ENCODE peak calls at places on chromosome 13, in four cellular contexts. One of them, this sample, is unnamed.

GRCh38 chr13:99275093-99275469 is 16.9 kb upstream of the GPR18 start:
- DNase-seq in AG10803: peak; percentile 80
- DNase-seq in iPS-NIHi11: no peak
- DNase-seq in RWPE1: no peak
- DNase-seq in this sample: no peak

GRCh38 chr13:29753593-29754485 is 96.6 kb downstream of the UBL3 start:
- DNase-seq in AG10803: peak; percentile 49
- DNase-seq in iPS-NIHi11: no peak
- DNase-seq in RWPE1: no peak
- DNase-seq in this sample: no peak

GRCh38 chr13:96781141-96781540 is 213.1 kb downstream of the OXGR1 start:
- DNase-seq in AG10803: no peak
- DNase-seq in iPS-NIHi11: no peak
- DNase-seq in RWPE1: no peak
- DNase-seq in this sample: no peak

GRCh38 chr13:99796175-99796819 is 175.3 kb downstream of the ZIC5 start:
- DNase-seq in AG10803: peak; percentile 24
- DNase-seq in iPS-NIHi11: peak; percentile 72
- DNase-seq in RWPE1: peak; percentile 44
- DNase-seq in this sample: no peak

GRCh38 chr13:113489549-113490495 is 689 bp downstream of the DCUN1D2 start:
- DNase-seq in AG10803: peak; percentile 43
- DNase-seq in iPS-NIHi11: no peak
- DNase-seq in RWPE1: peak; percentile 36
- DNase-seq in this sample: no peak

GRCh38 chr13:91399189-91400093 is 1.0 kb downstream of the GPC5 start:
- DNase-seq in AG10803: no peak
- DNase-seq in iPS-NIHi11: no peak
- DNase-seq in RWPE1: no peak
- DNase-seq in this sample: no peak

GRCh38 chr13:50123862-50124535 is 108.8 kb downstream of the KCNRG start:
- DNase-seq in AG10803: peak; percentile 98
- DNase-seq in iPS-NIHi11: peak; percentile 93
- DNase-seq in RWPE1: peak; percentile 56
- DNase-seq in this sample: peak; percentile 78

GRCh38 chr13:72458701-72459100 is 268.7 kb downstream of the MZT1 start:
- DNase-seq in AG10803: peak; percentile 0
- DNase-seq in iPS-NIHi11: peak; percentile 10
- DNase-seq in RWPE1: peak; percentile 2
- DNase-seq in this sample: no peak